ENCODE peak calls at places on chromosomes 2 and 18, in six cellular contexts. One of them, this sample, is unnamed.

GRCh38 chr2:239715202-239715601 is 309.9 kb downstream of the NDUFA10 start:
- DNase-seq in neuronal stem cell: no peak
- DNase-seq in endothelial cell of umbilical vein: no peak
- DNase-seq in NCI-H1417: no peak
- DNase-seq in iPS-NIHi11: no peak
- DNase-seq in stimulated activated CD8-positive, alpha-beta memory T cell treated with anti-CD3 and anti-CD28 coated beads, Interleukin-4, amount 100 ng/mL, for 4 hours: no peak
- DNase-seq in this sample: no peak

GRCh38 chr2:38220164-38220563 is 144.2 kb upstream of the CYP1B1 start:
- DNase-seq in neuronal stem cell: no peak
- DNase-seq in endothelial cell of umbilical vein: no peak
- DNase-seq in NCI-H1417: no peak
- DNase-seq in iPS-NIHi11: no peak
- DNase-seq in stimulated activated CD8-positive, alpha-beta memory T cell treated with anti-CD3 and anti-CD28 coated beads, Interleukin-4, amount 100 ng/mL, for 4 hours: no peak
- DNase-seq in this sample: no peak

GRCh38 chr2:109715302-109715937 is 78.7 kb upstream of the RGPD5 start:
- DNase-seq in neuronal stem cell: no peak
- DNase-seq in endothelial cell of umbilical vein: no peak
- DNase-seq in NCI-H1417: no peak
- DNase-seq in iPS-NIHi11: no peak
- DNase-seq in stimulated activated CD8-positive, alpha-beta memory T cell treated with anti-CD3 and anti-CD28 coated beads, Interleukin-4, amount 100 ng/mL, for 4 hours: no peak
- DNase-seq in this sample: no peak

GRCh38 chr18:43744960-43745740 is 467.9 kb upstream of the SYT4 start:
- DNase-seq in neuronal stem cell: no peak
- DNase-seq in endothelial cell of umbilical vein: no peak
- DNase-seq in NCI-H1417: no peak
- DNase-seq in iPS-NIHi11: no peak
- DNase-seq in stimulated activated CD8-positive, alpha-beta memory T cell treated with anti-CD3 and anti-CD28 coated beads, Interleukin-4, amount 100 ng/mL, for 4 hours: no peak
- DNase-seq in this sample: no peak

GRCh38 chr2:46847726-46848421 is 67.7 kb downstream of the MCFD2 start:
- DNase-seq in neuronal stem cell: no peak
- DNase-seq in endothelial cell of umbilical vein: no peak
- DNase-seq in NCI-H1417: no peak
- DNase-seq in iPS-NIHi11: no peak
- DNase-seq in stimulated activated CD8-positive, alpha-beta memory T cell treated with anti-CD3 and anti-CD28 coated beads, Interleukin-4, amount 100 ng/mL, for 4 hours: no peak
- DNase-seq in this sample: no peak

GRCh38 chr2:174787485-174788205 is 23.4 kb upstream of the CHRNA1 start:
- DNase-seq in neuronal stem cell: no peak
- DNase-seq in endothelial cell of umbilical vein: peak
- DNase-seq in NCI-H1417: no peak
- DNase-seq in iPS-NIHi11: peak
- DNase-seq in stimulated activated CD8-positive, alpha-beta memory T cell treated with anti-CD3 and anti-CD28 coated beads, Interleukin-4, amount 100 ng/mL, for 4 hours: no peak
- DNase-seq in this sample: no peak

GRCh38 chr2:46315103-46315890 is 18.1 kb downstream of the EPAS1 start:
- DNase-seq in neuronal stem cell: no peak
- DNase-seq in endothelial cell of umbilical vein: peak
- DNase-seq in NCI-H1417: no peak
- DNase-seq in iPS-NIHi11: no peak
- DNase-seq in stimulated activated CD8-positive, alpha-beta memory T cell treated with anti-CD3 and anti-CD28 coated beads, Interleukin-4, amount 100 ng/mL, for 4 hours: no peak
- DNase-seq in this sample: peak

GRCh38 chr18:2657043-2657512 is 1.6 kb downstream of the SMCHD1 start:
- DNase-seq in neuronal stem cell: no peak
- DNase-seq in endothelial cell of umbilical vein: peak
- DNase-seq in NCI-H1417: no peak
- DNase-seq in iPS-NIHi11: no peak
- DNase-seq in stimulated activated CD8-positive, alpha-beta memory T cell treated with anti-CD3 and anti-CD28 coated beads, Interleukin-4, amount 100 ng/mL, for 4 hours: no peak
- DNase-seq in this sample: no peak

GRCh38 chr2:196101325-196101981 is 32.8 kb upstream of the DNAH7 start:
- DNase-seq in neuronal stem cell: no peak
- DNase-seq in endothelial cell of umbilical vein: no peak
- DNase-seq in NCI-H1417: no peak
- DNase-seq in iPS-NIHi11: no peak
- DNase-seq in stimulated activated CD8-positive, alpha-beta memory T cell treated with anti-CD3 and anti-CD28 coated beads, Interleukin-4, amount 100 ng/mL, for 4 hours: no peak
- DNase-seq in this sample: no peak

GRCh38 chr2:124810132-124810531 is 785.0 kb downstream of the CNTNAP5 start:
- DNase-seq in neuronal stem cell: peak
- DNase-seq in endothelial cell of umbilical vein: no peak
- DNase-seq in NCI-H1417: peak
- DNase-seq in iPS-NIHi11: peak
- DNase-seq in stimulated activated CD8-positive, alpha-beta memory T cell treated with anti-CD3 and anti-CD28 coated beads, Interleukin-4, amount 100 ng/mL, for 4 hours: no peak
- DNase-seq in this sample: no peak

GRCh38 chr2:48529189-48529588 is 765 bp upstream of the STON1 start:
- DNase-seq in neuronal stem cell: no peak
- DNase-seq in endothelial cell of umbilical vein: no peak
- DNase-seq in NCI-H1417: peak
- DNase-seq in iPS-NIHi11: peak
- DNase-seq in stimulated activated CD8-positive, alpha-beta memory T cell treated with anti-CD3 and anti-CD28 coated beads, Interleukin-4, amount 100 ng/mL, for 4 hours: no peak
- DNase-seq in this sample: no peak

GRCh38 chr2:95274291-95275150 is at the start of gene PROM2:
- DNase-seq in neuronal stem cell: no peak
- DNase-seq in endothelial cell of umbilical vein: no peak
- DNase-seq in NCI-H1417: no peak
- DNase-seq in iPS-NIHi11: peak
- DNase-seq in stimulated activated CD8-positive, alpha-beta memory T cell treated with anti-CD3 and anti-CD28 coated beads, Interleukin-4, amount 100 ng/mL, for 4 hours: no peak
- DNase-seq in this sample: no peak

GRCh38 chr2:43343573-43344304 is 117.3 kb upstream of the ZFP36L2 start:
- DNase-seq in neuronal stem cell: no peak
- DNase-seq in endothelial cell of umbilical vein: peak
- DNase-seq in NCI-H1417: no peak
- DNase-seq in iPS-NIHi11: no peak
- DNase-seq in stimulated activated CD8-positive, alpha-beta memory T cell treated with anti-CD3 and anti-CD28 coated beads, Interleukin-4, amount 100 ng/mL, for 4 hours: no peak
- DNase-seq in this sample: no peak

GRCh38 chr2:26848336-26849055 is 564 bp downstream of the DPYSL5 start:
- DNase-seq in neuronal stem cell: peak
- DNase-seq in endothelial cell of umbilical vein: no peak
- DNase-seq in NCI-H1417: peak
- DNase-seq in iPS-NIHi11: peak
- DNase-seq in stimulated activated CD8-positive, alpha-beta memory T cell treated with anti-CD3 and anti-CD28 coated beads, Interleukin-4, amount 100 ng/mL, for 4 hours: no peak
- DNase-seq in this sample: no peak

GRCh38 chr18:76208632-76209308 is 286.3 kb downstream of the ZNF516 start:
- DNase-seq in neuronal stem cell: no peak
- DNase-seq in endothelial cell of umbilical vein: no peak
- DNase-seq in NCI-H1417: no peak
- DNase-seq in iPS-NIHi11: peak
- DNase-seq in stimulated activated CD8-positive, alpha-beta memory T cell treated with anti-CD3 and anti-CD28 coated beads, Interleukin-4, amount 100 ng/mL, for 4 hours: no peak
- DNase-seq in this sample: no peak